ENCODE peak calls at places on chromosomes 1 and 21, in four cellular contexts. One of them, this sample, is unnamed.

GRCh38 chr1:154403300-154403943 is 1.7 kb upstream of the IL6R start:
- DNase-seq in stimulated activated CD8-positive, alpha-beta memory T cell treated with anti-CD3 and anti-CD28 coated beads, Interleukin-2, amount 100 ng/mL, for 1 hour: no peak
- DNase-seq in NCI-H2081: no peak
- DNase-seq in NCI-H1694: no peak
- DNase-seq in this sample: no peak

GRCh38 chr1:110339427-110340206 is 440 bp downstream of the RBM15 start:
- DNase-seq in NCI-H1694: no peak
- DNase-seq in stimulated activated CD8-positive, alpha-beta memory T cell treated with anti-CD3 and anti-CD28 coated beads, Interleukin-2, amount 100 ng/mL, for 1 hour: peak
- DNase-seq in NCI-H2081: peak
- DNase-seq in this sample: peak

GRCh38 chr21:27043377-27043776 is 76.5 kb upstream of the ADAMTS5 start:
- DNase-seq in NCI-H1694: no peak
- DNase-seq in stimulated activated CD8-positive, alpha-beta memory T cell treated with anti-CD3 and anti-CD28 coated beads, Interleukin-2, amount 100 ng/mL, for 1 hour: no peak
- DNase-seq in NCI-H2081: no peak
- DNase-seq in this sample: no peak

GRCh38 chr1:46333300-46334029 is 7.1 kb upstream of the NSUN4 start:
- DNase-seq in stimulated activated CD8-positive, alpha-beta memory T cell treated with anti-CD3 and anti-CD28 coated beads, Interleukin-2, amount 100 ng/mL, for 1 hour: no peak
- DNase-seq in NCI-H2081: peak
- DNase-seq in NCI-H1694: no peak
- DNase-seq in this sample: peak

GRCh38 chr1:223739366-223740057 is 27.2 kb downstream of the CAPN2 start:
- DNase-seq in NCI-H1694: no peak
- DNase-seq in NCI-H2081: no peak
- DNase-seq in stimulated activated CD8-positive, alpha-beta memory T cell treated with anti-CD3 and anti-CD28 coated beads, Interleukin-2, amount 100 ng/mL, for 1 hour: no peak
- DNase-seq in this sample: no peak

GRCh38 chr1:1972976-1973715 is 30.4 kb downstream of the CFAP74 start:
- DNase-seq in NCI-H2081: no peak
- DNase-seq in stimulated activated CD8-positive, alpha-beta memory T cell treated with anti-CD3 and anti-CD28 coated beads, Interleukin-2, amount 100 ng/mL, for 1 hour: no peak
- DNase-seq in NCI-H1694: no peak
- DNase-seq in this sample: no peak

GRCh38 chr1:43232071-43232470 is 37.7 kb upstream of the TMEM125 start:
- DNase-seq in NCI-H1694: no peak
- DNase-seq in NCI-H2081: no peak
- DNase-seq in stimulated activated CD8-positive, alpha-beta memory T cell treated with anti-CD3 and anti-CD28 coated beads, Interleukin-2, amount 100 ng/mL, for 1 hour: no peak
- DNase-seq in this sample: no peak

GRCh38 chr21:38567577-38568360 is 69.5 kb upstream of the ERG start:
- DNase-seq in NCI-H1694: no peak
- DNase-seq in stimulated activated CD8-positive, alpha-beta memory T cell treated with anti-CD3 and anti-CD28 coated beads, Interleukin-2, amount 100 ng/mL, for 1 hour: no peak
- DNase-seq in NCI-H2081: no peak
- DNase-seq in this sample: no peak

GRCh38 chr1:10850026-10850425 is 53.6 kb upstream of the CASZ1 start:
- DNase-seq in stimulated activated CD8-positive, alpha-beta memory T cell treated with anti-CD3 and anti-CD28 coated beads, Interleukin-2, amount 100 ng/mL, for 1 hour: no peak
- DNase-seq in NCI-H2081: no peak
- DNase-seq in NCI-H1694: no peak
- DNase-seq in this sample: no peak

GRCh38 chr1:111517464-111518225 is 14.2 kb upstream of the ADORA3 start:
- DNase-seq in NCI-H1694: no peak
- DNase-seq in stimulated activated CD8-positive, alpha-beta memory T cell treated with anti-CD3 and anti-CD28 coated beads, Interleukin-2, amount 100 ng/mL, for 1 hour: no peak
- DNase-seq in NCI-H2081: peak
- DNase-seq in this sample: peak

GRCh38 chr1:196152086-196152485 is 456.2 kb downstream of the KCNT2 start:
- DNase-seq in NCI-H1694: no peak
- DNase-seq in stimulated activated CD8-positive, alpha-beta memory T cell treated with anti-CD3 and anti-CD28 coated beads, Interleukin-2, amount 100 ng/mL, for 1 hour: no peak
- DNase-seq in NCI-H2081: no peak
- DNase-seq in this sample: no peak

GRCh38 chr1:42657981-42658879 is at the start of gene PPIH:
- DNase-seq in stimulated activated CD8-positive, alpha-beta memory T cell treated with anti-CD3 and anti-CD28 coated beads, Interleukin-2, amount 100 ng/mL, for 1 hour: peak
- DNase-seq in NCI-H1694: peak
- DNase-seq in NCI-H2081: peak
- DNase-seq in this sample: peak

GRCh38 chr1:167659876-167660275 is 29.8 kb downstream of the RCSD1 start:
- DNase-seq in NCI-H1694: no peak
- DNase-seq in stimulated activated CD8-positive, alpha-beta memory T cell treated with anti-CD3 and anti-CD28 coated beads, Interleukin-2, amount 100 ng/mL, for 1 hour: no peak
- DNase-seq in NCI-H2081: no peak
- DNase-seq in this sample: no peak

This sample was measured in NCI-H345.